ENCODE peak calls at places on chromosome 14, in four cellular contexts. Y, W, H and T are unnamed samples.

GRCh38 chr14:106286697-106287290 is 760.4 kb downstream of the TMEM121 start:
- ATAC-seq in Y (no peak), W (no peak), H (no peak), T (peak)

GRCh38 chr14:51895425-51895824 is 35.0 kb downstream of the GNG2 start:
- ATAC-seq in Y (no peak), W (no peak), H (no peak), T (no peak)

GRCh38 chr14:102949062-102949800 is 26.8 kb downstream of the AMN start:
- ATAC-seq in Y (peak), W (peak), H (peak), T (peak)

GRCh38 chr14:88299865-88300264 is 23.2 kb downstream of the KCNK10 start:
- ATAC-seq in Y (no peak), W (no peak), H (no peak), T (no peak)

GRCh38 chr14:73014105-73014504 is 12.8 kb downstream of the ZFYVE1 start:
- ATAC-seq in Y (no peak), W (peak), H (no peak), T (peak)

GRCh38 chr14:23321572-23322547 is 603 bp downstream of the PABPN1 start:
- ATAC-seq in Y (peak), W (peak), H (no peak), T (peak)

GRCh38 chr14:68076451-68076850 is 256.9 kb downstream of the RAD51B start:
- ATAC-seq in Y (no peak), W (no peak), H (no peak), T (no peak)

GRCh38 chr14:42490536-42490935 is 883.9 kb downstream of the LRFN5 start:
- ATAC-seq in Y (no peak), W (no peak), H (no peak), T (no peak)

GRCh38 chr14:52455291-52456088 is 96.8 kb downstream of the TXNDC16 start:
- ATAC-seq in Y (no peak), W (peak), H (no peak), T (peak)

GRCh38 chr14:33642080-33642479 is 308.8 kb downstream of the EGLN3 start:
- ATAC-seq in Y (no peak), W (no peak), H (no peak), T (no peak)

GRCh38 chr14:105733081-105734065 is 207.0 kb downstream of the TMEM121 start:
- ATAC-seq in Y (peak), W (no peak), H (no peak), T (no peak)

GRCh38 chr14:20630340-20631022 is 11.0 kb downstream of the OR6S1 start:
- ATAC-seq in Y (no peak), W (peak), H (no peak), T (peak)